ENCODE peak calls at places on chromosomes 4 and X, in ten cellular contexts. H is SJCRH30, O is GM23248, B is BE2C, D is mesendoderm, F is PC-9, K is neuronal stem cell, A is thoracic aorta, M is tibial nerve, R is heart left ventricle. Q is an unnamed sample. For H3K4me1, the result is how much of the 10 kb centered on the place peaks cover.

GRCh38 chr4:76526585-76526990 is 91.6 kb downstream of the SHROOM3 start:
- DNase-seq in A (no peak), O (no peak), R (no peak), M (no peak), F (peak), H (no peak), D (peak), B (no peak), K (no peak), Q (no peak)

GRCh38 chrX:116246261-116246660 is 75.7 kb downstream of the AGTR2 start:
- DNase-seq in M (no peak), H (no peak), R (no peak), F (peak), A (no peak), D (no peak), O (peak), B (no peak), K (no peak), Q (no peak)

GRCh38 chr4:41427306-41427882 is 110.6 kb upstream of the LIMCH1 start:
- DNase-seq in M (no peak), H (peak), A (no peak), B (no peak), R (no peak), K (no peak), D (no peak), O (no peak), F (no peak), Q (peak)

GRCh38 chrX:48604701-48605100 is 7.4 kb downstream of the WDR13 start:
- DNase-seq in O (no peak), B (no peak), R (no peak), F (no peak), D (no peak), M (no peak), K (no peak), A (no peak), H (no peak), Q (no peak)

GRCh38 chr4:170339522-170339921 is 249.8 kb upstream of the AADAT start:
- DNase-seq in K (no peak), A (no peak), D (no peak), M (no peak), O (no peak), H (no peak), F (no peak), B (no peak), R (no peak), Q (no peak)

GRCh38 chr4:41749650-41750049 is 1.1 kb upstream of the PHOX2B start:
- DNase-seq in F (no peak), O (no peak), H (no peak), R (no peak), M (no peak), A (no peak), B (no peak), K (peak), D (peak), Q (no peak)

GRCh38 chr4:24470681-24471622 is 113.4 kb downstream of the DHX15 start:
- DNase-seq in O (peak), F (no peak), R (peak), M (peak), B (peak), H (peak), A (no peak), D (peak), K (peak), Q (peak)

GRCh38 chr4:169254546-169254983 is 16.2 kb downstream of the SH3RF1 start:
- DNase-seq in H (no peak), M (peak), D (no peak), F (no peak), B (peak), O (peak), R (peak), K (no peak), A (peak), Q (no peak)

GRCh38 chr4:84151574-84151973 is 347.5 kb downstream of the NKX6-1 start:
- DNase-seq in F (no peak), M (no peak), A (no peak), B (peak), H (no peak), R (no peak), O (no peak), D (no peak), K (no peak), Q (no peak)

GRCh38 chrX:63488546-63489373 is 137.6 kb upstream of the SPIN4 start:
- DNase-seq in F (no peak), A (peak), K (no peak), R (no peak), M (no peak), D (peak), H (no peak), B (no peak), O (no peak), Q (no peak)

GRCh38 chrX:70476166-70476933 is 31.7 kb downstream of the DLG3 start:
- DNase-seq in D (peak), M (no peak), R (no peak), K (no peak), F (no peak), B (no peak), A (no peak), H (no peak), O (no peak), Q (no peak)

GRCh38 chr4:10732235-10732975 is 47.8 kb upstream of the CLNK start:
- DNase-seq in O (no peak), K (no peak), M (no peak), D (no peak), B (no peak), H (no peak), A (no peak), R (no peak), F (no peak), Q (no peak)

GRCh38 chrX:19750028-19750786 is 137.2 kb downstream of the SH3KBP1 start:
- DNase-seq in K (no peak), R (no peak), B (no peak), O (peak), D (no peak), A (no peak), F (no peak), M (no peak), H (no peak), Q (no peak)

GRCh38 chrX:119816300-119816699 is 24.9 kb upstream of the RPL39 start:
- DNase-seq in F (no peak), A (no peak), D (no peak), R (no peak), K (no peak), H (no peak), M (no peak), B (no peak), O (no peak), Q (no peak)

GRCh38 chr4:62482355-62482754 is 1282.2 kb downstream of the ADGRL3 start:
- DNase-seq in D (peak), B (no peak), O (no peak), M (no peak), K (no peak), F (no peak), A (no peak), H (no peak), R (no peak), Q (no peak)

GRCh38 chr4:8393593-8394038 is 46.9 kb downstream of the ACOX3 start:
- DNase-seq in K (peak), R (peak), F (peak), H (peak), A (peak), O (peak), B (no peak), M (peak), D (peak), Q (no peak)

GRCh38 chr4:89645512-89645911 is 191.4 kb downstream of the SNCA start:
- DNase-seq in H (no peak), K (no peak), B (no peak), M (no peak), O (no peak), R (no peak), D (no peak), F (no peak), A (no peak), Q (no peak)

GRCh38 chr4:40515037-40515397 is 114.6 kb downstream of the RBM47 start:
- DNase-seq in M (no peak), B (no peak), R (no peak), K (no peak), H (no peak), F (peak), D (no peak), O (peak), A (no peak), Q (no peak)

GRCh38 chrX:11341274-11342256 is 48.4 kb downstream of the AMELX start:
- DNase-seq in F (no peak), H (no peak), D (peak), R (peak), A (peak), O (peak), M (peak), B (no peak), K (no peak), Q (peak)

GRCh38 chrX:136170109-136170800 is 22.9 kb downstream of the FHL1 start:
- DNase-seq in A (no peak), O (peak), M (no peak), K (no peak), B (no peak), D (peak), F (peak), R (peak), H (no peak), Q (no peak)

GRCh38 chrX:79259073-79259689 is 108.0 kb downstream of the ITM2A start:
- DNase-seq in K (no peak), D (no peak), O (no peak), A (no peak), B (peak), R (peak), H (peak), M (no peak), F (no peak), Q (no peak)

GRCh38 chr4:77564231-77564630 is 41.4 kb upstream of the CXCL13 start:
- DNase-seq in K (no peak), H (no peak), O (no peak), A (no peak), F (no peak), B (no peak), D (no peak), M (peak), R (no peak), Q (peak)

GRCh38 chrX:22032084-22032483 is at the start of gene PHEX:
- DNase-seq in D (no peak), A (no peak), M (no peak), K (no peak), B (no peak), R (no peak), F (no peak), H (no peak), O (no peak), Q (no peak)

GRCh38 chr4:159360549-159360948 is 257.7 kb downstream of the RAPGEF2 start:
- DNase-seq in M (no peak), O (peak), B (no peak), F (no peak), D (no peak), K (no peak), R (no peak), H (no peak), A (no peak), Q (no peak)

DNA sequence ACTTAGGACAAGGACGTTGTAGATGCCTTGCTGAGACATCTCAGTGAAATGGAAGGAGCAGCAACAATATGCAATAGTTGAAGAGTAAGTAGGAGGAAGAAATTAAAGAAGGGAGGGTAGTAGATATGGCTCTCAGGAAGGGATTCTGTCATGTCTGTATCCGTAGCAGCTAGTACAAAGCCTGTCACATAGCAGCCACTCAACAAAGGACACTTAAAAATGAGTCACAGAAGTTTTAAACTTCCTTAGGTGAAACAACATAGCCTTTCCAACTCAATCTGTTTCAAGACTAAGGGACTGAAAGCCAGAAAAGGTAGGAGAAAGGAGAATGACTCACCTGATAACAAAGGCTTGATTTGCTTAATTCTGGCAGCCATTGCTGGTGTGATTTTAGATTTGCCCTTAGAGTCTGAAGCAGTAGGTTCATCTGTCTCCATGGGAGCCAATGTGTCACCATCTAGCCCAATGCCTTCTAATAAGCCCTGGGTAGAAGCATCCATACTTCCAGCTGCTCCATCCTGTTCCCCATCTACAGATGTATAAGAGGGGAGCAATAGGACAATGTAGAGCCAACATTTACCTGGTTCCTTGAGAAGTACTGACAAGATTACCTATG is 86.6 kb downstream of the HUWE1 start:
- DNase-seq in F (no peak), D (no peak), O (no peak), R (no peak), A (no peak), K (no peak), H (no peak), M (no peak), B (no peak), Q (no peak)
- H3K4me1 ChIP-seq in F (under half), D (under half), O (under half), R (under half), A (under half), K (under half), H (under half), M (under half), B (under half), Q (under half)

GRCh38 chr4:5237086-5237485 is 185.8 kb downstream of the STK32B start:
- DNase-seq in O (no peak), B (peak), D (no peak), K (no peak), R (no peak), M (no peak), H (no peak), A (no peak), F (no peak), Q (no peak)

GRCh38 chr4:5232549-5232948 is 181.3 kb downstream of the STK32B start:
- DNase-seq in M (no peak), A (no peak), H (no peak), D (no peak), F (no peak), K (no peak), O (no peak), R (no peak), B (no peak), Q (no peak)

GRCh38 chr4:5238106-5238505 is 186.8 kb downstream of the STK32B start:
- DNase-seq in H (no peak), D (no peak), B (no peak), O (peak), K (no peak), A (no peak), R (no peak), F (no peak), M (no peak), Q (no peak)
- H3K4me3 ChIP-seq in H (no peak), D (no peak), B (no peak), O (peak), K (no peak), A (no peak), R (no peak), F (no peak), M (no peak), Q (no peak)

DNA sequence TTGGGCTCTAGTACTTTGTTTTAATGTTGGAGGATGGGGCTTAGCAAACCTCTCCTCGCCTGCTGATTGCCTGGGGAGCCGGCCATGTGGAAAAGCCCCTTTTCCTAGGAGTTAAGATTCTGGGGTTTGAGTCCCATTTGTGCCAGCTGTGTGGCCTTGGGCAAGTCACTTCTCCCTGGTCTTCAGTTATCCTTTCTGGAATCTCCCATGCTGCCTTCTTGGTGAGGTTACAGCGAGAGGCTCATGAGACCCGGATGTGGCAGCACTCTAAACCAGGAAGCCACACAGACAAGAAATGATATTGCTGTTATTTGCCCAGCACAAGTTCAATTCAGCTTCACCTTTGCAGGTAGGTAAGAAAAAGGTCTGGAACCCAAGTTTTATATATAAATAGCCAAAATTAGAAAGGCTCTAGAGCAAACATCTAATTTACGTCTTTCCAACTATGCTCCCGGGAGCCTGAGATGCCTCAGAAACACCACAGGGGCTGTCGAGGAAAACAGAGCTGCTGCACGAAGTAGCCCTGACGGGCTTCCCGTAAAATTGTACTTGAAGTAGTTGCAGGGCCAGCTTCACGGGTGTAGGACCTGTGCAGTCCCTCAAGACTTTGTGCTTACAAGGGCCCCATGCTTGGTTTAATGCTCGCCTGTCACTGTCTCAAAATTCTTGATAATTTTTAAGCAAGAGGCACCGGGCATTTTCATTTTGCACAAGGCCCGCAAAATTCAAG is 8.3 kb upstream of the SASH3 start:
- DNase-seq in K (no peak), D (no peak), O (no peak), R (no peak), A (no peak), H (peak), M (no peak), B (no peak), F (no peak), Q (no peak)
- H3K4me1 ChIP-seq in K (under half), D (under half), O (under half), R (under half), A (under half), H (under half), M (under half), B (under half), F (under half), Q (under half)

GRCh38 chrX:78139160-78140123 is at the start of gene TAF9B:
- DNase-seq in H (peak), R (peak), M (peak), O (peak), K (peak), F (peak), B (peak), A (peak), D (peak), Q (peak)

DNA sequence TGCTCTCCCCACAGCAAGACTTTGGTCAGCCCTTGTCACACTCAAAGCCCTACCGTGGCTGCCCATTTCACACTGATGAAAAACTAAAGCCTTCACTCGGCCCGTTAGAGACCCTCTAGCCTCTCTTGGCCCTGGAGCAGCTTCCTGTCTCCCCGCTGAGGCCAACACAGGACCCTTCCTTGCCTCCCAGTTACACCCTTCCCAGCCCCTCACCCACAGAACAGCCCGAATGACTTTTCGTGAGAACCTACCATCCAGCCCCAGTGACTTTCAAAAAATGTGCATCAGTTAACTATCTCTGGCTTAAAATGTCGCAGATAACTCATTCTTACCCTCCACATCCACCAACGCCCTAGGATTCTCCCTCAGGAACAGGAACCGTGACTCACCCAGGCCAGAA is 756 bp upstream of the TAF9B start:
- DNase-seq in R (no peak), B (no peak), O (no peak), F (no peak), A (no peak), D (no peak), M (no peak), H (no peak), K (no peak), Q (no peak)
- H3K4me3 ChIP-seq in R (peak), B (peak), O (no peak), F (peak), A (peak), D (no peak), M (no peak), H (peak), K (no peak), Q (no peak)

GRCh38 chr4:2409381-2409783 is 9.1 kb downstream of the ZFYVE28 start:
- DNase-seq in F (no peak), H (no peak), O (no peak), R (peak), A (no peak), M (no peak), K (no peak), D (no peak), B (no peak), Q (peak)
- H3K4me1 ChIP-seq in F (under half), H (under half), O (under half), R (under half), A (under half), M (under half), K (under half), D (under half), B (under half), Q (under half)

GRCh38 chr4:786074-786741 is 39.7 kb downstream of the CPLX1 start:
- DNase-seq in M (no peak), F (no peak), D (no peak), B (no peak), K (no peak), R (no peak), O (no peak), H (no peak), A (no peak), Q (peak)
- H3K4me3 ChIP-seq in M (peak), F (no peak), D (no peak), B (no peak), K (peak), R (peak), O (peak), H (no peak), A (peak), Q (no peak)

Q was measured in kidney.